ENCODE peak calls at places on chromosomes 3 and 15, in six cellular contexts. F is right cardiac atrium, T is HepG2, K is Peyer's patch, D is tibial artery, B is hepatocyte. P is an unnamed sample.

GRCh38 chr3:19811689-19812088 is 122.3 kb downstream of the EFHB start:
- DNase-seq in F (no peak), T (no peak), K (no peak), D (no peak), B (no peak), P (no peak)

GRCh38 chr3:65326574-65326973 is 638.8 kb upstream of the ADAMTS9 start:
- DNase-seq in F (no peak), T (peak), K (no peak), D (no peak), B (no peak), P (no peak)

GRCh38 chr3:20488101-20488500 is 302.1 kb upstream of the SGO1 start:
- DNase-seq in F (no peak), T (no peak), K (no peak), D (no peak), B (no peak), P (no peak)

GRCh38 chr3:141379250-141379872 is 11.1 kb downstream of the ZBTB38 start:
- DNase-seq in F (no peak), T (no peak), K (peak), D (no peak), B (no peak), P (no peak)

GRCh38 chr3:160870327-160870726 is 114.3 kb downstream of the PPM1L start:
- DNase-seq in F (no peak), T (no peak), K (no peak), D (no peak), B (no peak), P (no peak)

GRCh38 chr3:183845608-183846288 is 20.4 kb upstream of the MAP6D1 start:
- DNase-seq in F (no peak), T (no peak), K (no peak), D (no peak), B (no peak), P (no peak)

GRCh38 chr3:100072328-100073048 is 41.8 kb downstream of the FILIP1L start:
- DNase-seq in F (no peak), T (no peak), K (no peak), D (no peak), B (no peak), P (no peak)

GRCh38 chr3:107756649-107757048 is 233.9 kb downstream of the BBX start:
- DNase-seq in F (no peak), T (no peak), K (no peak), D (no peak), B (no peak), P (no peak)

GRCh38 chr15:52006702-52007340 is 12.2 kb upstream of the MAPK6 start:
- DNase-seq in F (peak), T (no peak), K (no peak), D (no peak), B (no peak), P (no peak)

DNA sequence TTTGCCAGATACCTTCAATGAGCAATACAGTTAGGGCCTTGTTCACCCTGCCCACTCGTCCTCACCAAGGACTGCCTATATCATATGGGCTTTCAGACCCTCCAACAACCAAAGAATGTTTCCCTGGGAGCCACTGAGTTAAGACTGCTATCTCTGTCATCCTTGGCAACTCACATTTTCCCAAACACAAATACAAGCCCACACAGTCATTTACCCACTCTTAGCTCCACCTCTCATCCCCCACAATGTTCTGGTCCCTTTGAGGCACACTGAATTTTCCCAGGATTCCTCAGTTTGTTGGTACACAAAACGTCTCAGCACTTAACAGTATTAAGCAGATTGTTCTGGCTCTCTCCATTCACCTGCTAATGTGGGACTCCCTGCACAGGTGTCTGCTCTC is 204.6 kb downstream of the TLE3 start:
- DNase-seq in F (no peak), T (no peak), K (no peak), D (no peak), B (no peak), P (no peak)
- H3K27ac ChIP-seq in F (no peak), T (no peak), K (no peak), D (no peak), B (no peak), P (no peak)

GRCh38 chr3:153320585-153321128 is 158.6 kb downstream of the RAP2B start:
- DNase-seq in F (no peak), T (no peak), K (no peak), D (no peak), B (no peak), P (no peak)
- H3K27ac ChIP-seq in F (no peak), T (no peak), K (peak), D (peak), B (no peak), P (no peak)

GRCh38 chr3:14288168-14288788 is 109.7 kb downstream of the LSM3 start:
- DNase-seq in F (no peak), T (no peak), K (no peak), D (no peak), B (no peak), P (no peak)

GRCh38 chr3:14289590-14290453 is 111.2 kb downstream of the LSM3 start:
- DNase-seq in F (no peak), T (peak), K (no peak), D (no peak), B (peak), P (no peak)

GRCh38 chr3:14288833-14289451 is 110.3 kb downstream of the LSM3 start:
- DNase-seq in F (no peak), T (no peak), K (no peak), D (no peak), B (no peak), P (no peak)

GRCh38 chr3:14286887-14287496 is 108.4 kb downstream of the LSM3 start:
- DNase-seq in F (no peak), T (no peak), K (no peak), D (no peak), B (no peak), P (no peak)

DNA sequence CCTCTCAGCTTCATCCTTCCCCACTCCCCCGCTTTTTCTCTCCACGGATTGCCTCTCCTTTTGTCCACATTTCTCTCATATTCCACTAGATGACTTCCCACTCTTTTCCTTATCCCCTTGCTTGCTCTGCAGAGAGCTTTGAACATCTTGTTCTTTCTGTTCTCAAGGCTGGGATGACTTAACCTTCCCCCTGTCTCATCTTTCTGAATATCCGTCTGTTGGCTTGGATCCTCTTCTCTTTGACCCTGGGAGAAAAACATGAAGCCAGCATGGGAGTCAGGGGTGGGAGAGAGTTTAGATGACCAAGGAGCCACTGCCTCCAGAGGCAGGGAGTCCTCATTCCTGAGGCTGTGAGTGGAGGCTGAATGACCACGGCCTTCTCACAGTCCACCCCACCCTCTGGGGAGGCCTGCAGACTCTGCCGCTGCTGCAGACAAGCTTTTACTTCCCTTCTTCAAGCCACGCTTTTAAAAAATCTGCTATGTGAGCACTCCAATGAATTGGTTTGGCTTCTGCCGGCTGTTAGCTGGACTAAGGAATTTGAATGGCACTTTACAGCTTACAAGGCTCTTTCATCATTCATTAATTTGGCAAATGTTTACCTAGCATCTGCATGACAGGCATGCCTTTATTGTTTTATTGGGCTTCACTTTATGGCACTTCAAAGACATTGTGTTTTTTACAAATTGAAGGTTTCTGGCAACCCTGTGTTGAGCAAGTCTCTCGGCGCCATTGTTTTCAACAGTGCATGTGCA is 111.6 kb upstream of the SLC6A6 start:
- DNase-seq in F (no peak), T (no peak), K (no peak), D (no peak), B (peak), P (no peak)
- H3K27ac ChIP-seq in F (no peak), T (no peak), K (peak), D (no peak), B (peak), P (no peak)

DNA sequence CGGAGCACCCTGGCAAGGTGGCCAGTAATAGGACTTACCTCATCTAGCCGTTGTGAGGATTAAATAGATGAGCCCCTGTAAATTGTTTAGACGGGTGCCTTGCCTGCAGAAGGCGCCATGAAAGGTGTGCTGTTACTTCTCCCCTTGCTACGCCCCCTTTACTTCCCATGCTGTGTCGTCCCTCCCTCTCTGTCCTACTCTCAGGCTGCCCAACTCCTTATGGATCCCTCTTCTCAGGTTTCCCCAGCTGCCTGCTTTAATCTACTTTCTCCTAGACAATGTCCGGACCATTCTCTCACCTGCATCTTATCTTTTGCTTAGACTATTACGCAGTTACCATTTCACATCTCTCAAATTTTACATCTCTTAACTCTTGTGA is 1.7 kb upstream of the FBXW12 start:
- DNase-seq in F (no peak), T (no peak), K (no peak), D (no peak), B (no peak), P (no peak)
- H3K27ac ChIP-seq in F (no peak), T (no peak), K (no peak), D (no peak), B (no peak), P (no peak)

DNA sequence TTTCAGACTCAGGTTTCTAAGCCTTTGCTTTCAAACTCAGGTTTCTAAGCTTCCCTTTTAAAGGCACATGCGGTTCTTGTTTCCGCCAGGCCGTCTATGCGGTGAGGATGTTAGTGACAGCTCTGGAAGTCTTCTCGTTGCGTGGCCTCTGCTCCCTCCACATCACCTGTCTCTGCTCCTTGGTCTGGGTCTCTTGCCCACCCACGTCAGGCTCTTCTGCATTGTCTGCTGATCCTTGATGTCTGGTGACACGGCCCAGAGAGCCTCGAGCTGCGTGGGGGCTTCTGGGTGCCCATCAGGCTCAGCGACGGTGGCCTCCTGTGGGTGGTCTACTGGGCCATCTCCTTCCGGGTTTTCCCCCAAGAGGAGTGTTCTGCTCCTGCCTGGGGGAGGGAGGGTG is 30.5 kb downstream of the KLF13 start:
- DNase-seq in F (peak), T (no peak), K (peak), D (no peak), B (no peak), P (no peak)
- H3K27ac ChIP-seq in F (peak), T (no peak), K (peak), D (peak), B (no peak), P (no peak)

GRCh38 chr3:171129827-171130226 is 103.3 kb upstream of the SLC2A2 start:
- DNase-seq in F (no peak), T (peak), K (no peak), D (no peak), B (no peak), P (no peak)
- H3K27ac ChIP-seq in F (no peak), T (peak), K (no peak), D (no peak), B (peak), P (no peak)

DNA sequence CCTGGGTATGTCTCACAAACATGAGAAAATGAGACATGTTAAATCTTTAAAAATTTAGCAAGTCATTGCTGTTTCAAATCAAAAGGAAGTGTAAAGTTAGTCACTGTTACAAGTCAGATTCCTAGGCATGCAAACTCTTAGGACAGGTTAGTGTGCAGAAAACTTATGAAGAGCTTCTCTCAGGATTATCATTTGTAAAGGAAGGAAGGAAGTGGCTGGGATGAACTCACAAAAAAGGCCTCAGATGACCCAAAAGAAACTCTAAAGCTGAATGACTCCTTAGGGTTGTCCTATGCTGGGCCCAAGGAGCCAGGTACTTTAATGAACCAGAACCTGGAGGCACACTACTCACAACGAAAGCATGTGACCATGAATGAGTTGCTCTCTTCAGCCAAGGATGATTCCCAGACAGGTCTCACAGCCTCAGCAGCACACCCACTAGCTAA is 25.0 kb downstream of the MSL2 start:
- DNase-seq in F (no peak), T (no peak), K (no peak), D (no peak), B (no peak), P (no peak)
- H3K27ac ChIP-seq in F (no peak), T (no peak), K (no peak), D (no peak), B (no peak), P (no peak)

P was measured in thoracic aorta.